ENCODE peak calls at places on chromosomes 4 and X, in eight cellular contexts. R, N, Y, J, I, C, G and A are unnamed samples.

GRCh38 chr4:124713213-124713592 is 671 bp upstream of the ANKRD50 start:
- DNase-seq in R (peak), N (peak), Y (no peak), J (peak), I (peak), C (peak), G (peak), A (peak)

GRCh38 chr4:123699823-123700822 is 303.5 kb downstream of the SPRY1 start:
- DNase-seq in R (no peak), N (no peak), Y (no peak), J (no peak), I (no peak), C (no peak), G (no peak), A (no peak)

GRCh38 chrX:115958687-115959359 is 211.7 kb upstream of the AGTR2 start:
- DNase-seq in R (no peak), N (no peak), Y (no peak), J (no peak), I (no peak), C (no peak), G (no peak), A (no peak)

GRCh38 chr4:13548059-13548983 is 4.0 kb upstream of the NKX3-2 start:
- DNase-seq in R (peak), N (peak), Y (no peak), J (no peak), I (no peak), C (peak), G (no peak), A (no peak)

GRCh38 chr4:159451006-159451405 is 348.1 kb downstream of the RAPGEF2 start:
- DNase-seq in R (no peak), N (no peak), Y (no peak), J (no peak), I (no peak), C (no peak), G (no peak), A (no peak)

GRCh38 chr4:71827811-71828210 is 43.9 kb upstream of the GC start:
- DNase-seq in R (no peak), N (no peak), Y (no peak), J (no peak), I (no peak), C (no peak), G (no peak), A (no peak)

GRCh38 chr4:23455482-23455881 is 434.4 kb downstream of the PPARGC1A start:
- DNase-seq in R (no peak), N (no peak), Y (no peak), J (no peak), I (no peak), C (no peak), G (no peak), A (no peak)

GRCh38 chrX:47446971-47447370 is 36.1 kb downstream of the ZNF41 start:
- DNase-seq in R (no peak), N (no peak), Y (no peak), J (no peak), I (no peak), C (no peak), G (no peak), A (no peak)

GRCh38 chrX:150842198-150842553 is 56.3 kb downstream of the CD99L2 start:
- DNase-seq in R (no peak), N (no peak), Y (no peak), J (peak), I (no peak), C (no peak), G (no peak), A (no peak)

GRCh38 chrX:38632516-38632915 is 71.2 kb downstream of the TSPAN7 start:
- DNase-seq in R (no peak), N (no peak), Y (no peak), J (no peak), I (no peak), C (no peak), G (no peak), A (no peak)

GRCh38 chr4:57426779-57427395 is 316.7 kb upstream of the IGFBP7 start:
- DNase-seq in R (no peak), N (no peak), Y (peak), J (peak), I (peak), C (peak), G (peak), A (peak)

GRCh38 chr4:40848251-40848650 is 98.5 kb downstream of the NSUN7 start:
- DNase-seq in R (no peak), N (peak), Y (no peak), J (no peak), I (no peak), C (no peak), G (no peak), A (no peak)

GRCh38 chr4:170134821-170135220 is 45.1 kb upstream of the AADAT start:
- DNase-seq in R (no peak), N (no peak), Y (no peak), J (peak), I (no peak), C (no peak), G (no peak), A (no peak)

GRCh38 chr4:6324999-6325790 is 55.5 kb downstream of the WFS1 start:
- DNase-seq in R (no peak), N (no peak), Y (no peak), J (peak), I (no peak), C (peak), G (no peak), A (peak)

GRCh38 chr4:108109997-108110416 is 58.7 kb downstream of the LEF1 start:
- DNase-seq in R (no peak), N (no peak), Y (no peak), J (no peak), I (no peak), C (no peak), G (no peak), A (no peak)

GRCh38 chr4:36255575-36255974 is 11.3 kb upstream of the ARAP2 start:
- DNase-seq in R (no peak), N (no peak), Y (no peak), J (peak), I (no peak), C (no peak), G (no peak), A (no peak)

GRCh38 chr4:6524436-6524835 is 50.6 kb upstream of the MAN2B2 start:
- DNase-seq in R (no peak), N (no peak), Y (no peak), J (no peak), I (no peak), C (no peak), G (no peak), A (no peak)

GRCh38 chr4:149823770-149824221 is 8.2 kb upstream of the IQCM start:
- DNase-seq in R (no peak), N (no peak), Y (peak), J (no peak), I (peak), C (no peak), G (no peak), A (no peak)

GRCh38 chr4:158809611-158810486 is 41.0 kb downstream of the FNIP2 start:
- DNase-seq in R (no peak), N (no peak), Y (peak), J (peak), I (peak), C (no peak), G (peak), A (no peak)

DNA sequence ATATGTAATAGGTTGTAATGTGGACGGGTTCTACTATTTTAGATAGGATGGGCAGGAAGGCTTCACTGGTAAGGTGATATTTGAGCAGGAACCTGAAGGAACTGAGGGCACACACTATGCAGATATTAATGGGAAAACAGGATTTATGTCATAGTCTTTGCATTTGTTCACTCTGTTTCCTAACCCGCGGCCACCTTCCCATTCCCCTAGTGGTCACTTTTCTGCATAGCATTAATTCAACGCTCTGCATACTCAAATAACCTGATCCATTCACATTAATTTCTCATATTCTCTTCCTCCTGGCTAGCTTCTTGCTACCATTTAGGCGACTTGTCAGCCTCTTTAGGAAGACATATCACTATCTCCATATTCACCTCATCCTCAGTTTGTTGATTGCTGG is 61.5 kb downstream of the GSPT2 start:
- DNase-seq in R (no peak), N (no peak), Y (no peak), J (no peak), I (no peak), C (no peak), G (peak), A (no peak)
- TF ChIP-seq CTCF in R (no peak), N (no peak), Y (peak), J (no peak), I (peak), C (no peak), G (no peak), A (no peak)

DNA sequence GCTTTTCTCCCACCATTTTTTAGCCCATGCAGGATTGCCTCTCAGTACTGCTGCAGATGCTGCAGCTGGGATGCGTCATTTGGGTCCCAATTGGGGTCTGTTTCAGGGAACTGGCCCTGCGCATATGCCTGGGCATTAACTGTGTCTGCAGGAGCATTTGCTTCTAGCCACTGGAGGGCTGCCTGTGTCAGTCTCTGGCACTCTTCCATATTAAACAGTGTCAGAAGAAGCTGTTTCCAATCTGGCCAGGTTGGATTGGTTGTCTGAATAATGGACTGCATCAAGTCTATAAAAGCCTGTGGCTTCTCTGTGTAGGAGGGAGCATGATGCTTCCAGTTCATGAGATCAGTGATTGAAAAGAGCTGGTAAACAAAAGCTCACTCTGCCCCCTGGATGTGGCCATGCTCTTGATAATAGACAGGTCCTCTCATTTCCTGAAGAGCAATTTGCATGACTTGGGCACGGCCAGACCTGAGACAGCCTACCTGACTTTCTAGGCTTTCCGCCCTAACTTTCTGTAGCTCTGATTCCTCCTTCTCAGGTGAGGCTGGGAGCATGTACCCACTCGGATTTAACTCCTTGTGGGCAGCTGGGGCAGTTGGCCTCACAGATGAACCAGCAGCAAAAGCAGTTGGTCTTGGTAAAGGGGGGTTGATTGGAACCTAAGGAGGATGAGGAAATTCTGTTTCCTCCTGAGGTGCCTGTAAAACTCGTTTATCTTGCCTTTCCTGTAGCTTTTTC is 29.2 kb downstream of the SULT1E1 start:
- DNase-seq in R (peak), N (no peak), Y (no peak), J (peak), I (no peak), C (no peak), G (no peak), A (peak)
- TF ChIP-seq POLR2AphosphoS5 in R (no peak), N (no peak), Y (no peak), J (no peak), I (no peak), C (no peak), G (no peak), A (no peak)

DNA sequence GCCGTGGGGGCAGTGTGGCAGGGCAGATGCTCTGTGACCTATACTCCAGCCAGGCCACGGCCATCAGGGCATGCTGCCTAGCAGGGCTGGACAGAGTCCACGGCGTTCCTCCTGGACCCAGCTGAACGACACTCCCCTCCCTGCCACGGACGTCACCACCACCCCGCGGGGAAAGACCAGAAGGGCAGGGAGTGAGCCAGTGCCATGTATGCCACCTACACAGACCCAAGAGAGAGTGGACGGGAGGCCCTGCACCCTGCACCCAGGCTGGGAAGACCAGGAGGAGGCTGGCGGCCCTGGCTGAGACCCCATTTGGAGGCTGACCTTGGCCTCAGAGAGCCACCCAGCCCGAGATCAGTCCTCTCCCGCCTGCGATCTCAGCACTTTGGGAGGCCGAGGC is 101.9 kb downstream of the FAM53A start:
- DNase-seq in R (peak), N (peak), Y (no peak), J (no peak), I (no peak), C (peak), G (no peak), A (peak)
- H3K27ac ChIP-seq in R (no peak), N (no peak), Y (no peak), J (no peak), I (no peak), C (no peak), G (no peak), A (no peak)

GRCh38 chr4:19969492-19969891 is 282.2 kb upstream of the SLIT2 start:
- DNase-seq in R (no peak), N (no peak), Y (no peak), J (no peak), I (no peak), C (no peak), G (no peak), A (no peak)
- TF ChIP-seq CTCF in R (no peak), N (no peak), Y (no peak), J (no peak), I (no peak), C (no peak), G (no peak), A (no peak)

GRCh38 chr4:38565271-38566199 is 98.5 kb upstream of the KLF3 start:
- DNase-seq in R (no peak), N (peak), Y (peak), J (peak), I (no peak), C (no peak), G (peak), A (peak)
- TF ChIP-seq POLR2AphosphoS5 in R (no peak), N (no peak), Y (no peak), J (no peak), I (no peak), C (no peak), G (no peak), A (no peak)

GRCh38 chrX:152819732-152820131 is 10.8 kb downstream of the CETN2 start:
- DNase-seq in R (no peak), N (no peak), Y (no peak), J (no peak), I (no peak), C (no peak), G (no peak), A (no peak)
- H3K27ac ChIP-seq in R (no peak), N (no peak), Y (no peak), J (no peak), I (no peak), C (no peak), G (no peak), A (no peak)

DNA sequence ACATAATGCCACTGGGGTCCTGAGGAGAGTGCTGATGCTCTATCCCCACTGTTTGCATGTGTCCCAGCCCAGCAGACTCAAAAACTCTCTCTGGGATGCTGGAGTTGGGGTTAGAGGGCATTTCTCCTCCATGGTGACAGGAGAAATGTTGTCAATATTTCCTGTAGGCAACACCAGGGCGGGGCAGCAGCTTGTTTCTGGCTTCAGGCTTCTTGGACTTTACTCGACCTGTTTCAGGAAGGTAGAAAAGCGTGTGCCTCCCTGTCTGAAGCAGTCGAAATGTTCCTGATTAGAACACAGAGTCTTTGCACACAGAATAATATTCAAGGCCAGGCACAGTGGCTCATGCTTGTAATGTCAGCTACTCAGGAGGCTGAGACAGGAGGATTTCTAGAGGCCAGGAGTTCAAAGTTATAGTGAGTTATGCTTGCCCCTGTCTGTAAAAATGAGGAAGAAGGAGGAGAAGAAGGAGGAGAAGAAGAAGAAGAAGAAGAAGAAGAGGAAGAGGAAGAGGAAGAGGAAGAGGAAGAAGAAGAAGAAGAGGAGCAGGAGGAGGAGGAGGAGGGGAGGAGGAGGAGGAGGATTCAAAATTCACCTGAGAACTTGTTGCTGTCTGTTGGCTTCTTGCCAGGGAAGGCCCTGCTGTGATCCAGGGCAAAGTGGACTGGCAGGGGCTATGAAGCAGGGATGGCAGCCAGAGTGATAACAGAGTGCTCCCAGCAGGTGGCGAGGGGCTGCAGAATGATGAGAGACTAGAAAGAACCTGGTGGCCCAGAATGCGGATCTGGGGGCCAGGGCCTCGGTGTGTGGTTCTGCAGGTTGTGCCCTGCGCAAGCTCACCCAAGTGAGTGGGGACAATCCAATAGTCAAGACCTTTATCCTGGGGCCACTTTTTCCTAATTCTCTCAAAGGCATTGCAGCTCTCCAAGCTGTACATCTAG is 82.9 kb downstream of the RTL5 start:
- DNase-seq in R (no peak), N (peak), Y (no peak), J (peak), I (no peak), C (no peak), G (no peak), A (no peak)
- TF ChIP-seq CTCF in R (no peak), N (no peak), Y (peak), J (no peak), I (no peak), C (no peak), G (no peak), A (no peak)

DNA sequence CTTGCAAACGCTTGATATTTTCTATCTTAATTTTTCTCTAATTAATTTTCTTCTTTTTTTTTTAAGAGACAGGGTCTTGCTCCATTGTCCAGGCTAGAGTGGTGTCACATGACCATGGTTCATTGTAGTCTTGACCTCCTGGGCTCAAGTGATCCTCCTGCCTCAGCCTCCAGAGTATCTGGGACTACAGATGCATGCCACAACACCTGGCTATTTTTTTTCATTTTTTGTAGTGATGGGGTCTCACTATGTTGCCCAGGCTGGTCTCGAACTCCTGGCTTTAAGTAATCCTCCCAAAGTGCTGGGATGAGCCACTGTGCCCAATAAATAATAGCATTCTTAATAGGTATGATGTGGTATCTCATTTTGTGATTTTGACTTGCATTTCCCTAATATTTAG is 18.2 kb downstream of the SHROOM3 start:
- DNase-seq in R (no peak), N (no peak), Y (no peak), J (no peak), I (no peak), C (no peak), G (no peak), A (no peak)
- TF ChIP-seq POLR2AphosphoS5 in R (no peak), N (no peak), Y (no peak), J (no peak), I (no peak), C (no peak), G (no peak), A (no peak)

GRCh38 chr4:61193863-61194262 is 6.3 kb upstream of the ADGRL3 start:
- DNase-seq in R (no peak), N (no peak), Y (no peak), J (no peak), I (no peak), C (no peak), G (no peak), A (no peak)
- H3K27ac ChIP-seq in R (no peak), N (no peak), Y (no peak), J (no peak), I (no peak), C (no peak), G (no peak), A (no peak)

GRCh38 chrX:106752101-106752678 is 25.7 kb downstream of the RNF128 start:
- DNase-seq in R (no peak), N (no peak), Y (no peak), J (no peak), I (no peak), C (no peak), G (no peak), A (no peak)
- TF ChIP-seq CTCF in R (no peak), N (no peak), Y (peak), J (no peak), I (peak), C (no peak), G (no peak), A (no peak)